ENCODE peak calls at places on chromosomes 7 and 10, in nine cellular contexts. One of them, this sample, is unnamed.

GRCh38 chr7:155365146-155365874 is 67.6 kb downstream of the INSIG1 start:
- DNase-seq in HT1080: no peak
- DNase-seq in GM03348: no peak
- DNase-seq in activated T-helper 9 cell treated with anti-CD3 and anti-CD28 coated beads, Interleukin-2, amount 50 U/mL, for 16 hours: no peak
- DNase-seq in cardiac muscle cell: no peak
- DNase-seq in 8988T: no peak
- DNase-seq in neuronal stem cell: no peak
- DNase-seq in mucosa of gallbladder: no peak
- DNase-seq in activated naive CD8-positive, alpha-beta T cell treated with anti-CD3 and anti-CD28 coated beads, Interleukin-2, amount 50 U/mL, for 24 hours: no peak
- DNase-seq in this sample: no peak

GRCh38 chr7:44162785-44163395 is 21.8 kb upstream of the MYL7 start:
- DNase-seq in activated naive CD8-positive, alpha-beta T cell treated with anti-CD3 and anti-CD28 coated beads, Interleukin-2, amount 50 U/mL, for 24 hours: no peak
- DNase-seq in GM03348: no peak
- DNase-seq in HT1080: no peak
- DNase-seq in neuronal stem cell: no peak
- DNase-seq in activated T-helper 9 cell treated with anti-CD3 and anti-CD28 coated beads, Interleukin-2, amount 50 U/mL, for 16 hours: no peak
- DNase-seq in mucosa of gallbladder: no peak
- DNase-seq in 8988T: no peak
- DNase-seq in cardiac muscle cell: no peak
- DNase-seq in this sample: no peak

GRCh38 chr7:126856691-126857291 is 395.9 kb downstream of the GRM8 start:
- DNase-seq in GM03348: peak; percentile 13
- DNase-seq in 8988T: no peak
- DNase-seq in activated T-helper 9 cell treated with anti-CD3 and anti-CD28 coated beads, Interleukin-2, amount 50 U/mL, for 16 hours: no peak
- DNase-seq in mucosa of gallbladder: no peak
- DNase-seq in activated naive CD8-positive, alpha-beta T cell treated with anti-CD3 and anti-CD28 coated beads, Interleukin-2, amount 50 U/mL, for 24 hours: no peak
- DNase-seq in neuronal stem cell: peak; percentile 24
- DNase-seq in cardiac muscle cell: no peak
- DNase-seq in HT1080: no peak
- DNase-seq in this sample: no peak

GRCh38 chr10:93703066-93703465 is 674 bp upstream of the FRA10AC1 start:
- DNase-seq in activated T-helper 9 cell treated with anti-CD3 and anti-CD28 coated beads, Interleukin-2, amount 50 U/mL, for 16 hours: no peak
- DNase-seq in neuronal stem cell: no peak
- DNase-seq in activated naive CD8-positive, alpha-beta T cell treated with anti-CD3 and anti-CD28 coated beads, Interleukin-2, amount 50 U/mL, for 24 hours: peak; percentile 6
- DNase-seq in cardiac muscle cell: peak; percentile 12
- DNase-seq in mucosa of gallbladder: no peak
- DNase-seq in 8988T: no peak
- DNase-seq in GM03348: peak; percentile 23
- DNase-seq in HT1080: no peak
- DNase-seq in this sample: no peak

GRCh38 chr10:70549962-70550845 is 52.3 kb downstream of the PRF1 start:
- DNase-seq in activated T-helper 9 cell treated with anti-CD3 and anti-CD28 coated beads, Interleukin-2, amount 50 U/mL, for 16 hours: peak; percentile 56
- DNase-seq in GM03348: peak; percentile 86
- DNase-seq in activated naive CD8-positive, alpha-beta T cell treated with anti-CD3 and anti-CD28 coated beads, Interleukin-2, amount 50 U/mL, for 24 hours: peak; percentile 76
- DNase-seq in cardiac muscle cell: peak; percentile 70
- DNase-seq in neuronal stem cell: peak; percentile 75
- DNase-seq in mucosa of gallbladder: peak; percentile 69
- DNase-seq in 8988T: peak; percentile 78
- DNase-seq in HT1080: peak; percentile 57
- DNase-seq in this sample: no peak

GRCh38 chr10:776772-777171 is 87.3 kb upstream of the DIP2C start:
- DNase-seq in HT1080: no peak
- DNase-seq in 8988T: no peak
- DNase-seq in neuronal stem cell: no peak
- DNase-seq in activated T-helper 9 cell treated with anti-CD3 and anti-CD28 coated beads, Interleukin-2, amount 50 U/mL, for 16 hours: no peak
- DNase-seq in mucosa of gallbladder: no peak
- DNase-seq in activated naive CD8-positive, alpha-beta T cell treated with anti-CD3 and anti-CD28 coated beads, Interleukin-2, amount 50 U/mL, for 24 hours: no peak
- DNase-seq in cardiac muscle cell: no peak
- DNase-seq in GM03348: peak; percentile 3
- DNase-seq in this sample: no peak

GRCh38 chr10:10533417-10533816 is 484.3 kb upstream of the CELF2 start:
- DNase-seq in HT1080: no peak
- DNase-seq in activated naive CD8-positive, alpha-beta T cell treated with anti-CD3 and anti-CD28 coated beads, Interleukin-2, amount 50 U/mL, for 24 hours: no peak
- DNase-seq in activated T-helper 9 cell treated with anti-CD3 and anti-CD28 coated beads, Interleukin-2, amount 50 U/mL, for 16 hours: no peak
- DNase-seq in GM03348: no peak
- DNase-seq in cardiac muscle cell: no peak
- DNase-seq in neuronal stem cell: no peak
- DNase-seq in mucosa of gallbladder: no peak
- DNase-seq in 8988T: no peak
- DNase-seq in this sample: no peak

GRCh38 chr7:13099197-13099795 is 411.9 kb downstream of the ARL4A start:
- DNase-seq in HT1080: peak; percentile 59
- DNase-seq in activated T-helper 9 cell treated with anti-CD3 and anti-CD28 coated beads, Interleukin-2, amount 50 U/mL, for 16 hours: no peak
- DNase-seq in neuronal stem cell: no peak
- DNase-seq in activated naive CD8-positive, alpha-beta T cell treated with anti-CD3 and anti-CD28 coated beads, Interleukin-2, amount 50 U/mL, for 24 hours: no peak
- DNase-seq in GM03348: no peak
- DNase-seq in 8988T: no peak
- DNase-seq in cardiac muscle cell: no peak
- DNase-seq in mucosa of gallbladder: no peak
- DNase-seq in this sample: no peak

GRCh38 chr10:34655286-34656170 is 159.6 kb downstream of the PARD3 start:
- DNase-seq in HT1080: peak; percentile 59
- DNase-seq in mucosa of gallbladder: peak; percentile 58
- DNase-seq in GM03348: peak; percentile 66
- DNase-seq in activated naive CD8-positive, alpha-beta T cell treated with anti-CD3 and anti-CD28 coated beads, Interleukin-2, amount 50 U/mL, for 24 hours: peak; percentile 21
- DNase-seq in neuronal stem cell: peak; percentile 63
- DNase-seq in activated T-helper 9 cell treated with anti-CD3 and anti-CD28 coated beads, Interleukin-2, amount 50 U/mL, for 16 hours: no peak
- DNase-seq in cardiac muscle cell: peak; percentile 84
- DNase-seq in 8988T: no peak
- DNase-seq in this sample: no peak

GRCh38 chr7:100688593-100688860 is 5.5 kb downstream of the GIGYF1 start:
- DNase-seq in activated T-helper 9 cell treated with anti-CD3 and anti-CD28 coated beads, Interleukin-2, amount 50 U/mL, for 16 hours: no peak
- DNase-seq in mucosa of gallbladder: no peak
- DNase-seq in activated naive CD8-positive, alpha-beta T cell treated with anti-CD3 and anti-CD28 coated beads, Interleukin-2, amount 50 U/mL, for 24 hours: no peak
- DNase-seq in 8988T: no peak
- DNase-seq in HT1080: no peak
- DNase-seq in neuronal stem cell: no peak
- DNase-seq in GM03348: no peak
- DNase-seq in cardiac muscle cell: no peak
- DNase-seq in this sample: no peak

GRCh38 chr10:113179966-113180365 is 229.9 kb downstream of the TCF7L2 start:
- DNase-seq in GM03348: no peak
- DNase-seq in mucosa of gallbladder: no peak
- DNase-seq in activated naive CD8-positive, alpha-beta T cell treated with anti-CD3 and anti-CD28 coated beads, Interleukin-2, amount 50 U/mL, for 24 hours: no peak
- DNase-seq in cardiac muscle cell: no peak
- DNase-seq in HT1080: no peak
- DNase-seq in neuronal stem cell: no peak
- DNase-seq in 8988T: no peak
- DNase-seq in activated T-helper 9 cell treated with anti-CD3 and anti-CD28 coated beads, Interleukin-2, amount 50 U/mL, for 16 hours: no peak
- DNase-seq in this sample: no peak

GRCh38 chr7:94001396-94001795 is 2.8 kb downstream of the BET1 start:
- DNase-seq in activated naive CD8-positive, alpha-beta T cell treated with anti-CD3 and anti-CD28 coated beads, Interleukin-2, amount 50 U/mL, for 24 hours: no peak
- DNase-seq in cardiac muscle cell: no peak
- DNase-seq in mucosa of gallbladder: no peak
- DNase-seq in neuronal stem cell: no peak
- DNase-seq in activated T-helper 9 cell treated with anti-CD3 and anti-CD28 coated beads, Interleukin-2, amount 50 U/mL, for 16 hours: no peak
- DNase-seq in 8988T: no peak
- DNase-seq in GM03348: peak; percentile 44
- DNase-seq in HT1080: no peak
- DNase-seq in this sample: no peak

GRCh38 chr10:6969659-6970058 is 389.6 kb upstream of the PRKCQ start:
- DNase-seq in cardiac muscle cell: no peak
- DNase-seq in neuronal stem cell: no peak
- DNase-seq in GM03348: no peak
- DNase-seq in activated naive CD8-positive, alpha-beta T cell treated with anti-CD3 and anti-CD28 coated beads, Interleukin-2, amount 50 U/mL, for 24 hours: no peak
- DNase-seq in HT1080: no peak
- DNase-seq in 8988T: no peak
- DNase-seq in mucosa of gallbladder: no peak
- DNase-seq in activated T-helper 9 cell treated with anti-CD3 and anti-CD28 coated beads, Interleukin-2, amount 50 U/mL, for 16 hours: no peak
- DNase-seq in this sample: no peak

GRCh38 chr7:43677864-43678263 is 51.5 kb downstream of the COA1 start:
- DNase-seq in cardiac muscle cell: no peak
- DNase-seq in GM03348: no peak
- DNase-seq in neuronal stem cell: no peak
- DNase-seq in HT1080: no peak
- DNase-seq in activated T-helper 9 cell treated with anti-CD3 and anti-CD28 coated beads, Interleukin-2, amount 50 U/mL, for 16 hours: no peak
- DNase-seq in activated naive CD8-positive, alpha-beta T cell treated with anti-CD3 and anti-CD28 coated beads, Interleukin-2, amount 50 U/mL, for 24 hours: no peak
- DNase-seq in mucosa of gallbladder: no peak
- DNase-seq in 8988T: no peak
- DNase-seq in this sample: no peak

GRCh38 chr10:60473557-60473956 is 83.9 kb upstream of the ANK3 start:
- DNase-seq in neuronal stem cell: no peak
- DNase-seq in activated T-helper 9 cell treated with anti-CD3 and anti-CD28 coated beads, Interleukin-2, amount 50 U/mL, for 16 hours: no peak
- DNase-seq in activated naive CD8-positive, alpha-beta T cell treated with anti-CD3 and anti-CD28 coated beads, Interleukin-2, amount 50 U/mL, for 24 hours: no peak
- DNase-seq in mucosa of gallbladder: no peak
- DNase-seq in 8988T: no peak
- DNase-seq in HT1080: no peak
- DNase-seq in GM03348: no peak
- DNase-seq in cardiac muscle cell: no peak
- DNase-seq in this sample: no peak

GRCh38 chr7:88217675-88218427 is 2.0 kb downstream of the SRI start:
- DNase-seq in neuronal stem cell: no peak
- DNase-seq in cardiac muscle cell: no peak
- DNase-seq in activated naive CD8-positive, alpha-beta T cell treated with anti-CD3 and anti-CD28 coated beads, Interleukin-2, amount 50 U/mL, for 24 hours: no peak
- DNase-seq in HT1080: no peak
- DNase-seq in activated T-helper 9 cell treated with anti-CD3 and anti-CD28 coated beads, Interleukin-2, amount 50 U/mL, for 16 hours: no peak
- DNase-seq in 8988T: no peak
- DNase-seq in mucosa of gallbladder: no peak
- DNase-seq in GM03348: no peak
- DNase-seq in this sample: peak; percentile 44

GRCh38 chr10:80272793-80273522 is 16.5 kb downstream of the MAT1A start:
- DNase-seq in activated naive CD8-positive, alpha-beta T cell treated with anti-CD3 and anti-CD28 coated beads, Interleukin-2, amount 50 U/mL, for 24 hours: no peak
- DNase-seq in mucosa of gallbladder: peak; percentile 47
- DNase-seq in 8988T: no peak
- DNase-seq in GM03348: no peak
- DNase-seq in neuronal stem cell: no peak
- DNase-seq in cardiac muscle cell: no peak
- DNase-seq in activated T-helper 9 cell treated with anti-CD3 and anti-CD28 coated beads, Interleukin-2, amount 50 U/mL, for 16 hours: no peak
- DNase-seq in HT1080: no peak
- DNase-seq in this sample: no peak

GRCh38 chr10:97907211-97907610 is 57.6 kb downstream of the GOLGA7B start:
- DNase-seq in cardiac muscle cell: no peak
- DNase-seq in mucosa of gallbladder: no peak
- DNase-seq in activated naive CD8-positive, alpha-beta T cell treated with anti-CD3 and anti-CD28 coated beads, Interleukin-2, amount 50 U/mL, for 24 hours: no peak
- DNase-seq in neuronal stem cell: no peak
- DNase-seq in GM03348: no peak
- DNase-seq in HT1080: no peak
- DNase-seq in 8988T: no peak
- DNase-seq in activated T-helper 9 cell treated with anti-CD3 and anti-CD28 coated beads, Interleukin-2, amount 50 U/mL, for 16 hours: no peak
- DNase-seq in this sample: no peak

GRCh38 chr10:78729810-78730209 is 339.0 kb upstream of the ZMIZ1 start:
- DNase-seq in neuronal stem cell: no peak
- DNase-seq in HT1080: no peak
- DNase-seq in mucosa of gallbladder: no peak
- DNase-seq in activated T-helper 9 cell treated with anti-CD3 and anti-CD28 coated beads, Interleukin-2, amount 50 U/mL, for 16 hours: no peak
- DNase-seq in GM03348: no peak
- DNase-seq in activated naive CD8-positive, alpha-beta T cell treated with anti-CD3 and anti-CD28 coated beads, Interleukin-2, amount 50 U/mL, for 24 hours: no peak
- DNase-seq in 8988T: no peak
- DNase-seq in cardiac muscle cell: no peak
- DNase-seq in this sample: no peak